ENCODE peak calls at places on chromosomes 16 and 17, in four cellular contexts. H is K562, X is endothelial cell of umbilical vein, B is IMR-90. Y is an unnamed sample. For H3K9me1, the result is how much of the 10 kb centered on the place peaks cover.

GRCh38 chr17:10337976-10338375 is 34.8 kb downstream of the MYH13 start:
- DNase-seq in X (no peak), H (no peak), B (peak), Y (no peak)

GRCh38 chr16:82043680-82044584 is 8.9 kb downstream of the HSD17B2 start:
- DNase-seq in B (peak), X (no peak), H (no peak), Y (peak)

GRCh38 chr17:69757794-69758430 is 317.1 kb upstream of the KCNJ16 start:
- DNase-seq in H (no peak), B (peak), X (no peak), Y (no peak)

GRCh38 chr17:68172461-68172954 is 75.3 kb upstream of the AMZ2 start:
- DNase-seq in H (peak), B (peak), X (peak), Y (peak)

GRCh38 chr16:89143911-89144675 is 27.5 kb upstream of the CDH15 start:
- DNase-seq in X (no peak), B (no peak), H (no peak), Y (no peak)

GRCh38 chr17:61338000-61338864 is 61.4 kb upstream of the TBX2 start:
- DNase-seq in H (no peak), X (no peak), B (peak), Y (no peak)

GRCh38 chr17:71320009-71320796 is 800.6 kb upstream of the SOX9 start:
- DNase-seq in X (no peak), B (no peak), H (no peak), Y (no peak)

GRCh38 chr17:75664099-75664549 is 2.8 kb downstream of the RECQL5 start:
- DNase-seq in B (no peak), X (no peak), H (no peak), Y (no peak)

GRCh38 chr17:67194134-67194533 is 50.9 kb downstream of the HELZ start:
- DNase-seq in H (no peak), X (peak), B (peak), Y (no peak)

GRCh38 chr17:27573548-27573947 is 57.4 kb upstream of the LGALS9 start:
- DNase-seq in B (no peak), H (no peak), X (no peak), Y (no peak)

GRCh38 chr17:64632606-64633005 is 29.5 kb downstream of the SMURF2 start:
- DNase-seq in X (peak), B (peak), H (no peak), Y (no peak)

GRCh38 chr17:13003454-13003851 is 14.4 kb downstream of the ELAC2 start:
- DNase-seq in X (no peak), B (no peak), H (no peak), Y (no peak)

GRCh38 chr16:20137909-20138308 is 64.2 kb upstream of the GPR139 start:
- DNase-seq in H (no peak), B (no peak), X (no peak), Y (no peak)

GRCh38 chr16:20136446-20136968 is 62.8 kb upstream of the GPR139 start:
- DNase-seq in H (no peak), X (no peak), B (no peak), Y (no peak)

GRCh38 chr16:20137194-20137593 is 63.5 kb upstream of the GPR139 start:
- DNase-seq in B (no peak), X (no peak), H (no peak), Y (no peak)
- H3K9me1 ChIP-seq in B (under half), X (under half), H (under half), Y (under half)

GRCh38 chr16:86622700-86623615 is 44.6 kb downstream of the FOXL1 start:
- DNase-seq in X (no peak), B (no peak), H (no peak), Y (no peak)
- H3K4me3 ChIP-seq in X (no peak), B (no peak), H (no peak), Y (no peak)

DNA sequence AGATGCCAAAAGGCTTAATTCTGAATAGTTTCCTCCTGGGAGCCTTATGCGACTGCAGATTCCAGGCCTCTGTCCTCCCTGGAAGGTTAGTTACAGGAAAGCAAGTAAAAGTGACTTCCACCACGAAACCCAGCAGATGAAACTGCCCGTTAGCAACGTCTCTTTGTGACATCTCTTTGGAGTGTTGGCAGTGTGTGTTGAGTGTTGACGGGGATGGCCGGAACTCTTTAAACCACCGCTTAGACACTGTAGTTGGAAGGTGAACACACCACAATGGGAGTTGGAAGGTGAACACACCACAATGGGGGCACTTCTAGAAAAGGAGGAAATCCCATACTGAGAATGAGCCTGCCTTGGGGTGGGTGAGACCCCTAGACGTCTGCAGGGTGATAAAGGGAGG is 858 bp downstream of the SKAP1 start:
- DNase-seq in H (no peak), X (no peak), B (no peak), Y (no peak)
- H3K4me2 ChIP-seq in H (no peak), X (no peak), B (no peak), Y (no peak)

GRCh38 chr17:57121308-57122042 is 36.4 kb downstream of the AKAP1 start:
- DNase-seq in H (peak), X (peak), B (peak), Y (no peak)
- H3K9me1 ChIP-seq in H (under half), X (under half), B (under half), Y (under half)

DNA sequence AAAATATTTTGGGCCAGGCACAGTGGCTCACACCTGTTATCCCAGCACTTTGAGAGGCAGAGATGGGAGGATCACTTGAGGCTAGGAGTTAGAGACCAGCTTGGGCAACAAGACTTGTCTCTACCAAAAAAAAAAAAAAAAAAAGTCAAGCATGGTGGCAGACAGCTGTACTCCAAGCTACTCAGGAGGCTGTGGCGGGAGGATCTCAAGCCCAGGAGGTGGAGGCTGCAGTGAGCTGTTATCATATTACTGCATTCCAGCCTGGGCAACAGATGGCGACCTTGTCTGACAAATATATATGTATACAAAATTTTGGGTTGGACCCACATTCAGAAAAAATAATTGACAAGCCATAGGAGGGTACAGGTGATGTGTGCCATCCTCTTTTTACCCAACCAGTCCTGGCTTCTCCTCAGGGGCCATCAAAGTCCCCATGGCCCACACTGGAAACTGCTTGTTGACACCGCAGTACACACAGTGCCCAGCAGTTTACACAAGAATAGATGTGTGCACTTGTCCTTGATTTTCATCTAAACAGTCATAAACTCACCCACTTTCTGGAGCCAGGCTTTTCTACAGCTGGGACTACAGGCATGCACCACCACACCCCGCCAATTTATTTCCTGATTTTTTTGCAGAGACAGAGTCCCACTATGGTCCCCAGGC is 1.7 kb downstream of the CES2 start:
- DNase-seq in X (no peak), B (no peak), H (no peak), Y (no peak)
- H3K4me3 ChIP-seq in X (no peak), B (no peak), H (no peak), Y (no peak)

GRCh38 chr16:77276686-77277085 is 77.5 kb downstream of the SYCE1L start:
- DNase-seq in X (peak), H (no peak), B (no peak), Y (no peak)

GRCh38 chr16:77277141-77277540 is 77.9 kb downstream of the SYCE1L start:
- DNase-seq in H (no peak), X (no peak), B (no peak), Y (no peak)

GRCh38 chr16:77282345-77282744 is 83.1 kb downstream of the SYCE1L start:
- DNase-seq in H (no peak), B (no peak), X (no peak), Y (no peak)

GRCh38 chr16:77273815-77274214 is 74.6 kb downstream of the SYCE1L start:
- DNase-seq in H (no peak), B (no peak), X (no peak), Y (no peak)

GRCh38 chr16:77277571-77277970 is 78.4 kb downstream of the SYCE1L start:
- DNase-seq in B (no peak), X (no peak), H (no peak), Y (no peak)
- H3K4me2 ChIP-seq in B (no peak), X (no peak), H (no peak), Y (no peak)

DNA sequence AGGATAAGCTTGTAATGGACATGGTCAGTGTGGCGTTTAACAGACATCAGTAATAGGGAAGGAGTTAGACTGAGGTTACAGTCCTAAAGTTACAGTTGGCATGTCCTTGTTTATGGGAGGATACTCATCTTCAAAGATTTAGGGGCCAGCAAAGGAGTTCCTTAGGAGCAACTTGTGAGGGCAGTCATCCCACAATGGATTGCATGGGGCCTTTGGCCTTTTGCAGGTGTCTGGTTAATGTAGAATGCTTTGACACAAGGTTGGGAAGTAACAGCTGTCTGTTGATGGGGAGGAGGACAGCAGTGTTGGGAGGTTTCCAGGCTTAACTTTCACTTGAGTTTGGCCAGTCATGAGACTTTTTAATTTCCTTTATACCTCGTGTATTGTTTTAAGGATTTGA is 2.2 kb downstream of the NUBP1 start:
- DNase-seq in B (no peak), X (no peak), H (no peak), Y (no peak)
- H3K9me1 ChIP-seq in B (under half), X (under half), H (under half), Y (under half)

GRCh38 chr17:42784361-42784760 is 4.0 kb downstream of the WNK4 start:
- DNase-seq in X (no peak), H (no peak), B (no peak), Y (no peak)

GRCh38 chr17:42783778-42784138 is 3.3 kb downstream of the WNK4 start:
- DNase-seq in X (no peak), B (no peak), H (no peak), Y (no peak)

GRCh38 chr17:42784811-42785592 is 4.6 kb downstream of the WNK4 start:
- DNase-seq in H (no peak), X (no peak), B (no peak), Y (no peak)

GRCh38 chr17:42783062-42783777 is 2.8 kb downstream of the WNK4 start:
- DNase-seq in X (peak), B (peak), H (no peak), Y (peak)

GRCh38 chr17:42787266-42787665 is 6.9 kb downstream of the WNK4 start:
- DNase-seq in H (no peak), B (no peak), X (no peak), Y (no peak)
- H3K4me3 ChIP-seq in H (no peak), B (no peak), X (no peak), Y (no peak)

Y was measured in keratinocyte.